ENCODE peak calls at places on chromosome 2, in eight cellular contexts. E, S, H, C, J, Z, R and Q are unnamed samples.
A peak's percentile ranks its signal among the peaks of the same experiment; 100 is the strongest.

GRCh38 chr2:2271471-2271941 is 59.6 kb downstream of the MYT1L start:
- DNase-seq in E (no peak), S (no peak), H (peak; percentile 82), C (no peak), J (no peak), Z (no peak), R (no peak), Q (no peak)

GRCh38 chr2:162090109-162090508 is 16.1 kb upstream of the DPP4 start:
- DNase-seq in E (no peak), S (no peak), H (no peak), C (no peak), J (no peak), Z (no peak), R (no peak), Q (no peak)

GRCh38 chr2:20524412-20525040 is 77.7 kb downstream of the RHOB start:
- DNase-seq in E (no peak), S (no peak), H (no peak), C (no peak), J (peak; percentile 81), Z (no peak), R (no peak), Q (no peak)

GRCh38 chr2:1572638-1573037 is 159.4 kb downstream of the TPO start:
- DNase-seq in E (no peak), S (no peak), H (no peak), C (no peak), J (no peak), Z (no peak), R (no peak), Q (no peak)

GRCh38 chr2:118264591-118264990 is 176.3 kb downstream of the INSIG2 start:
- DNase-seq in E (no peak), S (no peak), H (no peak), C (no peak), J (no peak), Z (no peak), R (no peak), Q (no peak)

GRCh38 chr2:130930740-130931659 is 94.3 kb downstream of the ARHGEF4 start:
- DNase-seq in E (no peak), S (no peak), H (no peak), C (no peak), J (no peak), Z (no peak), R (no peak), Q (no peak)

GRCh38 chr2:6475155-6475940 is 390.4 kb downstream of the CMPK2 start:
- DNase-seq in E (peak; percentile 43), S (no peak), H (no peak), C (no peak), J (no peak), Z (no peak), R (no peak), Q (no peak)

GRCh38 chr2:54557601-54558187 is 101.6 kb downstream of the SPTBN1 start:
- DNase-seq in E (no peak), S (peak; percentile 33), H (peak; percentile 70), C (peak; percentile 81), J (peak; percentile 81), Z (no peak), R (peak; percentile 74), Q (peak; percentile 55)

GRCh38 chr2:198096965-198097364 is 292.6 kb downstream of the PLCL1 start:
- DNase-seq in E (no peak), S (no peak), H (no peak), C (no peak), J (no peak), Z (no peak), R (no peak), Q (no peak)

GRCh38 chr2:67514515-67514914 is 117.4 kb downstream of the ETAA1 start:
- DNase-seq in E (no peak), S (no peak), H (no peak), C (no peak), J (no peak), Z (no peak), R (no peak), Q (no peak)

GRCh38 chr2:239002960-239003932 is 155.4 kb downstream of the TWIST2 start:
- DNase-seq in E (no peak), S (no peak), H (no peak), C (no peak), J (no peak), Z (no peak), R (no peak), Q (no peak)
- TF ChIP-seq CTCF in E (no peak), S (no peak), H (no peak), C (no peak), J (no peak), Z (no peak), R (no peak), Q (no peak)

DNA sequence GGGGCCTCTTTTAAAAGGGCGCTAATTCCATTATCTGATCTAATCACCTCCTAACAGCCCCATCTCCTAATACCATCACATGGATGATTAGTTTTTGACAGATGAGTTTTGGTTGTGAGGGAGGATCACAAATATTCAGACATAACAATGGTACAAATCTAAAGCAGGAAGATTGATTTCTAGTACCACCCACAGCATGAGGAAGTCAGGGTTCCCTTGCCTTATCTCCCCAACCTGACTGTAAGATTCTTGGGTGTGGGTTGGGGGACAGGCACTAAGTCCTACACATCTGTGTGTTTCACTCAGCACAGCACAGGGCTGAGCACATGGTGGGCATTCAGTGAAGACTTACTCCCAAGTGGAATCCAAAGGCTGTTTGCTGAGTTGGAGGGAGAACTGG is 93.7 kb upstream of the CXCR4 start:
- DNase-seq in E (no peak), S (no peak), H (no peak), C (no peak), J (no peak), Z (no peak), R (no peak), Q (no peak)
- TF ChIP-seq REST in E (no peak), S (no peak), H (no peak), C (no peak), J (no peak), Z (no peak), R (no peak), Q (no peak)

DNA sequence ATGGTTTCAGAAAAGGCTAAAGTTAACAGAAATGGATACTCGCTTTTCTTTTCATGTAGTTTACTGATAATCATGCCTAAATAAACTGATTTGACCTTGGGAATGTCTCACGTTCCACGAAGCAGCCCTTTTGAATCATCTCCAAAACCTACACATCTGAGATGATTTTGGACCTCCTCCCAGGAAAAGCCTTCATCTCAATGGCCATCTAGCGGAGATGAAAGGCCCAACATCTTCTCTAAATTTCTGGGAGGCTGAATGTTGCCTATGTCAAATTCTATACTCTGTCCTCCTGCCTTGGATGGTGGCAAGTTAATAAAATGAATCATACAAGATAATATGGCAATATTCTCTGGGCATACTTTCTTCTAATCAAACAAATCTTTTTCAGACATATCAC is 448.5 kb downstream of the ZEB2 start:
- DNase-seq in E (no peak), S (no peak), H (no peak), C (no peak), J (peak; percentile 9), Z (no peak), R (peak; percentile 7), Q (peak; percentile 17)
- TF ChIP-seq CTCF in E (no peak), S (no peak), H (no peak), C (no peak), J (peak; percentile 13), Z (peak; percentile 21), R (peak; percentile 44), Q (peak; percentile 39)

DNA sequence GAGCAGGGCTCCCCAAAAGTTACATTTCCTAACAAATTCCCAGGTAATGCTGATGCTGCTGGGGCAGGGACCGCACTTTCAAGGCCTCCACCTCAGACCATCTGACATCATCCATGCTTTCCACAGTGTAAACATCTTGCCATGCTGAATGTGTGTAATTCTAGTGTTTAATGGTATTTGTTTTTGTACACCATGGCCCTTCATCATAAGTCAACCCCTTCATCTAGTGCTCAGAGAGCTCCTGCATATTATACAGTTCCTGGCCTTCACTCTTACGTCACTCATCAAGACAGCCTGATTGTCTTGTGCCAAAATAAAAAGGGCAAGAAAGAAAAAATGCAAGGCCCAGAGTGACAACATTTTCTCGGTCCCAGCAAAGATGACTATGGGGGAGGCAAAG is 77.5 kb upstream of the ZFP36L2 start:
- DNase-seq in E (no peak), S (no peak), H (no peak), C (no peak), J (no peak), Z (no peak), R (no peak), Q (no peak)
- TF ChIP-seq REST in E (no peak), S (no peak), H (no peak), C (no peak), J (no peak), Z (no peak), R (no peak), Q (no peak)

GRCh38 chr2:64644240-64645013 is 9.3 kb downstream of the SERTAD2 start:
- DNase-seq in E (no peak), S (peak; percentile 91), H (no peak), C (peak; percentile 59), J (peak; percentile 95), Z (peak; percentile 53), R (peak; percentile 62), Q (peak; percentile 94)

GRCh38 chr2:64641585-64641984 is 12.1 kb downstream of the SERTAD2 start:
- DNase-seq in E (no peak), S (no peak), H (no peak), C (no peak), J (peak; percentile 84), Z (no peak), R (no peak), Q (no peak)

GRCh38 chr2:64643838-64644219 is 9.9 kb downstream of the SERTAD2 start:
- DNase-seq in E (no peak), S (no peak), H (no peak), C (no peak), J (peak; percentile 30), Z (no peak), R (no peak), Q (no peak)

GRCh38 chr2:64646007-64646880 is 7.5 kb downstream of the SERTAD2 start:
- DNase-seq in E (peak; percentile 69), S (peak; percentile 41), H (peak; percentile 70), C (peak; percentile 64), J (peak; percentile 91), Z (peak; percentile 76), R (peak; percentile 63), Q (peak; percentile 87)

GRCh38 chr2:64645014-64645418 is 8.7 kb downstream of the SERTAD2 start:
- DNase-seq in E (no peak), S (peak; percentile 75), H (no peak), C (no peak), J (peak; percentile 90), Z (no peak), R (peak; percentile 78), Q (peak; percentile 90)
- TF ChIP-seq CTCF in E (peak; percentile 15), S (no peak), H (peak; percentile 13), C (no peak), J (peak; percentile 15), Z (no peak), R (peak; percentile 63), Q (no peak)